ENCODE peak calls at places on chromosome 3, in four cellular contexts. One of them, this sample, is unnamed.

GRCh38 chr3:143171141-143171651 is 51.6 kb downstream of the CHST2 start:
- DNase-seq in stimulated activated CD4-positive, alpha-beta T cell treated with anti-CD3 and anti-CD28 coated beads, TNF-alpha, amount 100 ng/mL, for 1 hour: no peak
- DNase-seq in B cell: no peak
- DNase-seq in activated T-cell treated with anti-CD3 and anti-CD28 coated beads for 1 hour: no peak
- DNase-seq in this sample: peak; percentile 35

GRCh38 chr3:129016366-129016724 is 15.2 kb downstream of the EFCC1 start:
- DNase-seq in activated T-cell treated with anti-CD3 and anti-CD28 coated beads for 1 hour: peak; percentile 45
- DNase-seq in stimulated activated CD4-positive, alpha-beta T cell treated with anti-CD3 and anti-CD28 coated beads, TNF-alpha, amount 100 ng/mL, for 1 hour: peak; percentile 13
- DNase-seq in B cell: peak; percentile 85
- DNase-seq in this sample: no peak

GRCh38 chr3:56839784-56840724 is 38.3 kb upstream of the ARHGEF3 start:
- DNase-seq in B cell: no peak
- DNase-seq in stimulated activated CD4-positive, alpha-beta T cell treated with anti-CD3 and anti-CD28 coated beads, TNF-alpha, amount 100 ng/mL, for 1 hour: no peak
- DNase-seq in activated T-cell treated with anti-CD3 and anti-CD28 coated beads for 1 hour: no peak
- DNase-seq in this sample: no peak

GRCh38 chr3:12141350-12141749 is 17.4 kb downstream of the TIMP4 start:
- DNase-seq in stimulated activated CD4-positive, alpha-beta T cell treated with anti-CD3 and anti-CD28 coated beads, TNF-alpha, amount 100 ng/mL, for 1 hour: no peak
- DNase-seq in activated T-cell treated with anti-CD3 and anti-CD28 coated beads for 1 hour: no peak
- DNase-seq in B cell: no peak
- DNase-seq in this sample: no peak

GRCh38 chr3:107394502-107394901 is 17.3 kb downstream of the CCDC54 start:
- DNase-seq in stimulated activated CD4-positive, alpha-beta T cell treated with anti-CD3 and anti-CD28 coated beads, TNF-alpha, amount 100 ng/mL, for 1 hour: no peak
- DNase-seq in activated T-cell treated with anti-CD3 and anti-CD28 coated beads for 1 hour: no peak
- DNase-seq in B cell: no peak
- DNase-seq in this sample: no peak

GRCh38 chr3:120052225-120052624 is 42.0 kb downstream of the GSK3B start:
- DNase-seq in stimulated activated CD4-positive, alpha-beta T cell treated with anti-CD3 and anti-CD28 coated beads, TNF-alpha, amount 100 ng/mL, for 1 hour: no peak
- DNase-seq in activated T-cell treated with anti-CD3 and anti-CD28 coated beads for 1 hour: no peak
- DNase-seq in B cell: no peak
- DNase-seq in this sample: no peak

GRCh38 chr3:148992027-148992634 is 791 bp downstream of the GYG1 start:
- DNase-seq in B cell: no peak
- DNase-seq in stimulated activated CD4-positive, alpha-beta T cell treated with anti-CD3 and anti-CD28 coated beads, TNF-alpha, amount 100 ng/mL, for 1 hour: no peak
- DNase-seq in activated T-cell treated with anti-CD3 and anti-CD28 coated beads for 1 hour: peak; percentile 11
- DNase-seq in this sample: no peak

GRCh38 chr3:4503050-4503449 is 9.9 kb downstream of the ITPR1 start:
- DNase-seq in B cell: peak; percentile 60
- DNase-seq in activated T-cell treated with anti-CD3 and anti-CD28 coated beads for 1 hour: no peak
- DNase-seq in stimulated activated CD4-positive, alpha-beta T cell treated with anti-CD3 and anti-CD28 coated beads, TNF-alpha, amount 100 ng/mL, for 1 hour: no peak
- DNase-seq in this sample: no peak

GRCh38 chr3:127013758-127014535 is 31.0 kb downstream of the PLXNA1 start:
- DNase-seq in stimulated activated CD4-positive, alpha-beta T cell treated with anti-CD3 and anti-CD28 coated beads, TNF-alpha, amount 100 ng/mL, for 1 hour: no peak
- DNase-seq in activated T-cell treated with anti-CD3 and anti-CD28 coated beads for 1 hour: no peak
- DNase-seq in B cell: no peak
- DNase-seq in this sample: no peak

GRCh38 chr3:150286390-150287147 is 121.5 kb upstream of the TSC22D2 start:
- DNase-seq in activated T-cell treated with anti-CD3 and anti-CD28 coated beads for 1 hour: no peak
- DNase-seq in stimulated activated CD4-positive, alpha-beta T cell treated with anti-CD3 and anti-CD28 coated beads, TNF-alpha, amount 100 ng/mL, for 1 hour: peak; percentile 3
- DNase-seq in B cell: peak; percentile 27
- DNase-seq in this sample: peak; percentile 20

GRCh38 chr3:46271209-46271608 is 28.9 kb downstream of the CCR3 start:
- DNase-seq in activated T-cell treated with anti-CD3 and anti-CD28 coated beads for 1 hour: no peak
- DNase-seq in B cell: no peak
- DNase-seq in stimulated activated CD4-positive, alpha-beta T cell treated with anti-CD3 and anti-CD28 coated beads, TNF-alpha, amount 100 ng/mL, for 1 hour: no peak
- DNase-seq in this sample: no peak

GRCh38 chr3:69426905-69427304 is 41.0 kb upstream of the FRMD4B start:
- DNase-seq in activated T-cell treated with anti-CD3 and anti-CD28 coated beads for 1 hour: no peak
- DNase-seq in stimulated activated CD4-positive, alpha-beta T cell treated with anti-CD3 and anti-CD28 coated beads, TNF-alpha, amount 100 ng/mL, for 1 hour: no peak
- DNase-seq in B cell: no peak
- DNase-seq in this sample: no peak

GRCh38 chr3:16085884-16086608 is 88.4 kb upstream of the GALNT15 start:
- DNase-seq in stimulated activated CD4-positive, alpha-beta T cell treated with anti-CD3 and anti-CD28 coated beads, TNF-alpha, amount 100 ng/mL, for 1 hour: no peak
- DNase-seq in B cell: no peak
- DNase-seq in activated T-cell treated with anti-CD3 and anti-CD28 coated beads for 1 hour: no peak
- DNase-seq in this sample: no peak

GRCh38 chr3:43736558-43736995 is 45.8 kb downstream of the ABHD5 start:
- DNase-seq in activated T-cell treated with anti-CD3 and anti-CD28 coated beads for 1 hour: no peak
- DNase-seq in stimulated activated CD4-positive, alpha-beta T cell treated with anti-CD3 and anti-CD28 coated beads, TNF-alpha, amount 100 ng/mL, for 1 hour: no peak
- DNase-seq in B cell: no peak
- DNase-seq in this sample: no peak

GRCh38 chr3:66220066-66220465 is 735 bp upstream of the SLC25A26 start:
- DNase-seq in stimulated activated CD4-positive, alpha-beta T cell treated with anti-CD3 and anti-CD28 coated beads, TNF-alpha, amount 100 ng/mL, for 1 hour: no peak
- DNase-seq in B cell: no peak
- DNase-seq in activated T-cell treated with anti-CD3 and anti-CD28 coated beads for 1 hour: no peak
- DNase-seq in this sample: no peak

GRCh38 chr3:50246517-50246954 is 10.5 kb downstream of the GNAI2 start:
- DNase-seq in stimulated activated CD4-positive, alpha-beta T cell treated with anti-CD3 and anti-CD28 coated beads, TNF-alpha, amount 100 ng/mL, for 1 hour: peak; percentile 58
- DNase-seq in activated T-cell treated with anti-CD3 and anti-CD28 coated beads for 1 hour: peak; percentile 60
- DNase-seq in B cell: peak; percentile 46
- DNase-seq in this sample: no peak

This sample was measured in GM19239.